ENCODE peak calls at places on chromosomes 13 and 19, in nine cellular contexts. One of them, this sample, is unnamed.

GRCh38 chr19:44951179-44952159 is 3.7 kb upstream of the CLPTM1 start:
- DNase-seq in transverse colon: peak; percentile 54
- DNase-seq in activated CD8-positive, alpha-beta memory T cell treated with anti-CD3 and anti-CD28 coated beads for 48 hours: no peak
- DNase-seq in RWPE1: peak; percentile 84
- DNase-seq in heart right ventricle: peak; percentile 30
- DNase-seq in AG20443: peak; percentile 82
- DNase-seq in stimulated activated CD8-positive, alpha-beta memory T cell treated with anti-CD3 and anti-CD28 coated beads, Interleukin-15, amount 100 ng/mL, for 24 hours: no peak
- DNase-seq in naive B cell: peak; percentile 69
- DNase-seq in fibroblast of pulmonary artery: peak; percentile 86
- DNase-seq in this sample: no peak

GRCh38 chr13:26019881-26020535 is 31.8 kb downstream of the SHISA2 start:
- DNase-seq in transverse colon: no peak
- DNase-seq in activated CD8-positive, alpha-beta memory T cell treated with anti-CD3 and anti-CD28 coated beads for 48 hours: no peak
- DNase-seq in RWPE1: no peak
- DNase-seq in heart right ventricle: no peak
- DNase-seq in AG20443: peak; percentile 80
- DNase-seq in stimulated activated CD8-positive, alpha-beta memory T cell treated with anti-CD3 and anti-CD28 coated beads, Interleukin-15, amount 100 ng/mL, for 24 hours: no peak
- DNase-seq in naive B cell: no peak
- DNase-seq in fibroblast of pulmonary artery: peak; percentile 70
- DNase-seq in this sample: no peak

GRCh38 chr13:19957320-19958118 is 1.0 kb upstream of the ZMYM2 start:
- DNase-seq in transverse colon: peak; percentile 82
- DNase-seq in activated CD8-positive, alpha-beta memory T cell treated with anti-CD3 and anti-CD28 coated beads for 48 hours: peak; percentile 45
- DNase-seq in RWPE1: peak; percentile 39
- DNase-seq in heart right ventricle: peak; percentile 56
- DNase-seq in AG20443: peak; percentile 57
- DNase-seq in stimulated activated CD8-positive, alpha-beta memory T cell treated with anti-CD3 and anti-CD28 coated beads, Interleukin-15, amount 100 ng/mL, for 24 hours: peak; percentile 43
- DNase-seq in naive B cell: peak; percentile 79
- DNase-seq in fibroblast of pulmonary artery: peak; percentile 84
- DNase-seq in this sample: peak; percentile 87

GRCh38 chr19:13633109-13633508 is 126.8 kb upstream of the CACNA1A start:
- DNase-seq in transverse colon: peak; percentile 85
- DNase-seq in activated CD8-positive, alpha-beta memory T cell treated with anti-CD3 and anti-CD28 coated beads for 48 hours: no peak
- DNase-seq in RWPE1: no peak
- DNase-seq in heart right ventricle: no peak
- DNase-seq in AG20443: no peak
- DNase-seq in stimulated activated CD8-positive, alpha-beta memory T cell treated with anti-CD3 and anti-CD28 coated beads, Interleukin-15, amount 100 ng/mL, for 24 hours: no peak
- DNase-seq in naive B cell: no peak
- DNase-seq in fibroblast of pulmonary artery: no peak
- DNase-seq in this sample: peak; percentile 89

GRCh38 chr19:39497850-39498261 is 891 bp upstream of the DLL3 start:
- DNase-seq in transverse colon: peak; percentile 49
- DNase-seq in activated CD8-positive, alpha-beta memory T cell treated with anti-CD3 and anti-CD28 coated beads for 48 hours: no peak
- DNase-seq in RWPE1: no peak
- DNase-seq in heart right ventricle: peak; percentile 49
- DNase-seq in AG20443: peak; percentile 40
- DNase-seq in stimulated activated CD8-positive, alpha-beta memory T cell treated with anti-CD3 and anti-CD28 coated beads, Interleukin-15, amount 100 ng/mL, for 24 hours: no peak
- DNase-seq in naive B cell: peak; percentile 28
- DNase-seq in fibroblast of pulmonary artery: peak; percentile 29
- DNase-seq in this sample: no peak

GRCh38 chr13:27135023-27135422 is 36.6 kb downstream of the USP12 start:
- DNase-seq in transverse colon: no peak
- DNase-seq in activated CD8-positive, alpha-beta memory T cell treated with anti-CD3 and anti-CD28 coated beads for 48 hours: no peak
- DNase-seq in RWPE1: no peak
- DNase-seq in heart right ventricle: no peak
- DNase-seq in AG20443: no peak
- DNase-seq in stimulated activated CD8-positive, alpha-beta memory T cell treated with anti-CD3 and anti-CD28 coated beads, Interleukin-15, amount 100 ng/mL, for 24 hours: no peak
- DNase-seq in naive B cell: no peak
- DNase-seq in fibroblast of pulmonary artery: no peak
- DNase-seq in this sample: no peak

GRCh38 chr19:31882709-31883108 is 462.7 kb upstream of the ZNF507 start:
- DNase-seq in transverse colon: no peak
- DNase-seq in activated CD8-positive, alpha-beta memory T cell treated with anti-CD3 and anti-CD28 coated beads for 48 hours: no peak
- DNase-seq in RWPE1: no peak
- DNase-seq in heart right ventricle: no peak
- DNase-seq in AG20443: no peak
- DNase-seq in stimulated activated CD8-positive, alpha-beta memory T cell treated with anti-CD3 and anti-CD28 coated beads, Interleukin-15, amount 100 ng/mL, for 24 hours: no peak
- DNase-seq in naive B cell: no peak
- DNase-seq in fibroblast of pulmonary artery: no peak
- DNase-seq in this sample: no peak

GRCh38 chr19:14139944-14140343 is 3.6 kb upstream of the ASF1B start:
- DNase-seq in transverse colon: no peak
- DNase-seq in activated CD8-positive, alpha-beta memory T cell treated with anti-CD3 and anti-CD28 coated beads for 48 hours: no peak
- DNase-seq in RWPE1: no peak
- DNase-seq in heart right ventricle: no peak
- DNase-seq in AG20443: no peak
- DNase-seq in stimulated activated CD8-positive, alpha-beta memory T cell treated with anti-CD3 and anti-CD28 coated beads, Interleukin-15, amount 100 ng/mL, for 24 hours: no peak
- DNase-seq in naive B cell: no peak
- DNase-seq in fibroblast of pulmonary artery: no peak
- DNase-seq in this sample: no peak

This sample was measured in osteocyte.